ENCODE peak calls at places on chromosome 11, in eight cellular contexts. P is AG04450; R is stimulated activated CD8-positive, alpha-beta memory T cell treated with anti-CD3 and anti-CD28 coated beads, Interleukin-15, amount 100 ng/mL, for 24 hours; F is NCI-H2171 treated with DMSO at 0.1 percent for 48 hours; I is choroid plexus epithelial cell; C is posterior vena cava; O is stimulated activated naive CD8-positive, alpha-beta T cell treated with anti-CD3 and anti-CD28 coated beads, Interleukin-15, Interleukin-2, amounts not matched to agents 100 U/mL and 50 U/mL, for 24 hours; A is head of caudate nucleus. G is an unnamed sample.

GRCh38 chr11:5690216-5690615 is 626 bp downstream of the TRIM22 start:
- DNase-seq in P (no peak), R (no peak), F (no peak), I (peak; percentile 30), C (no peak), O (no peak), A (no peak), G (no peak)

GRCh38 chr11:67576742-67577475 is 6.7 kb upstream of the GSTP1 start:
- DNase-seq in P (no peak), R (no peak), F (no peak), I (no peak), C (no peak), O (no peak), A (no peak), G (no peak)

GRCh38 chr11:106156290-106156937 is 79.0 kb downstream of the AASDHPPT start:
- DNase-seq in P (peak; percentile 70), R (no peak), F (peak; percentile 16), I (peak; percentile 93), C (no peak), O (no peak), A (peak; percentile 23), G (peak; percentile 52)

GRCh38 chr11:12137938-12138731 is 27.7 kb downstream of the MICAL2 start:
- DNase-seq in P (peak; percentile 83), R (no peak), F (no peak), I (peak; percentile 86), C (no peak), O (no peak), A (peak; percentile 65), G (no peak)

GRCh38 chr11:62256281-62256680 is 13.7 kb upstream of the SCGB2A2 start:
- DNase-seq in P (no peak), R (no peak), F (no peak), I (peak; percentile 13), C (no peak), O (no peak), A (no peak), G (no peak)

GRCh38 chr11:23090659-23091058 is 230.4 kb upstream of the CCDC179 start:
- DNase-seq in P (no peak), R (no peak), F (no peak), I (no peak), C (no peak), O (no peak), A (no peak), G (no peak)

GRCh38 chr11:85745626-85746025 is 59.6 kb upstream of the CCDC89 start:
- DNase-seq in P (no peak), R (no peak), F (no peak), I (no peak), C (no peak), O (no peak), A (no peak), G (no peak)

GRCh38 chr11:77100166-77101042 is 2.2 kb upstream of the OMP start:
- DNase-seq in P (no peak), R (no peak), F (no peak), I (no peak), C (peak; percentile 60), O (no peak), A (no peak), G (no peak)

GRCh38 chr11:3944198-3944597 is 88.7 kb downstream of the STIM1 start:
- DNase-seq in P (no peak), R (no peak), F (no peak), I (no peak), C (no peak), O (no peak), A (no peak), G (no peak)

GRCh38 chr11:44979536-44980399 is 29.1 kb upstream of the TP53I11 start:
- DNase-seq in P (no peak), R (no peak), F (peak; percentile 47), I (no peak), C (peak; percentile 83), O (no peak), A (no peak), G (peak; percentile 99)

GRCh38 chr11:64990222-64990918 is 6.4 kb downstream of the BATF2 start:
- DNase-seq in P (no peak), R (no peak), F (no peak), I (peak; percentile 23), C (peak; percentile 86), O (no peak), A (no peak), G (no peak)

GRCh38 chr11:62012451-62013265 is 45.2 kb upstream of the FTH1 start:
- DNase-seq in P (no peak), R (no peak), F (no peak), I (peak; percentile 43), C (no peak), O (no peak), A (no peak), G (no peak)

G was measured in LNCaP clone FGC.